ENCODE peak calls at places on chromosomes 13 and 19, in five cellular contexts. One of them, this sample, is unnamed. For H4K20me1, the result is how much of the 10 kb centered on the place peaks cover.

GRCh38 chr13:21011378-21011777 is 50.0 kb downstream of the LATS2 start:
- DNase-seq in PC-3: no peak
- DNase-seq in K562: no peak
- DNase-seq in neural progenitor cell: no peak
- DNase-seq in HepG2: no peak
- DNase-seq in this sample: no peak

GRCh38 chr13:108266316-108266936 is 3.1 kb upstream of the TNFSF13B start:
- DNase-seq in PC-3: no peak
- DNase-seq in K562: no peak
- DNase-seq in neural progenitor cell: no peak
- DNase-seq in HepG2: no peak
- DNase-seq in this sample: no peak

GRCh38 chr13:26895808-26896466 is 135.4 kb upstream of the GPR12 start:
- DNase-seq in PC-3: no peak
- DNase-seq in K562: no peak
- DNase-seq in neural progenitor cell: no peak
- DNase-seq in HepG2: no peak
- DNase-seq in this sample: no peak

GRCh38 chr13:71949441-71949840 is 82.4 kb upstream of the DACH1 start:
- DNase-seq in PC-3: no peak
- DNase-seq in K562: no peak
- DNase-seq in neural progenitor cell: no peak
- DNase-seq in HepG2: no peak
- DNase-seq in this sample: no peak

GRCh38 chr19:8334458-8335342 is 8.4 kb downstream of the KANK3 start:
- DNase-seq in PC-3: peak
- DNase-seq in K562: peak
- DNase-seq in neural progenitor cell: peak
- DNase-seq in HepG2: peak
- DNase-seq in this sample: no peak

GRCh38 chr13:39892731-39893293 is 237.3 kb downstream of the COG6 start:
- DNase-seq in PC-3: no peak
- DNase-seq in K562: no peak
- DNase-seq in neural progenitor cell: no peak
- DNase-seq in HepG2: no peak
- DNase-seq in this sample: no peak

GRCh38 chr19:47324502-47324901 is 7.5 kb upstream of the C5AR2 start:
- DNase-seq in PC-3: peak
- DNase-seq in K562: no peak
- DNase-seq in neural progenitor cell: no peak
- DNase-seq in HepG2: no peak
- DNase-seq in this sample: no peak

GRCh38 chr19:57887195-57887941 is 1.5 kb downstream of the ZNF814 start:
- DNase-seq in PC-3: no peak
- DNase-seq in K562: no peak
- DNase-seq in neural progenitor cell: peak
- DNase-seq in HepG2: no peak
- DNase-seq in this sample: no peak

GRCh38 chr13:41588899-41589298 is 131.5 kb downstream of the RGCC start:
- DNase-seq in PC-3: peak
- DNase-seq in K562: peak
- DNase-seq in neural progenitor cell: no peak
- DNase-seq in HepG2: peak
- DNase-seq in this sample: peak

GRCh38 chr19:40798997-40799557 is at the start of gene EGLN2:
- DNase-seq in PC-3: no peak
- DNase-seq in K562: peak
- DNase-seq in neural progenitor cell: no peak
- DNase-seq in HepG2: no peak
- DNase-seq in this sample: no peak

GRCh38 chr13:111153279-111153976 is 38.3 kb downstream of the ARHGEF7 start:
- DNase-seq in PC-3: peak
- DNase-seq in K562: peak
- DNase-seq in neural progenitor cell: peak
- DNase-seq in HepG2: peak
- DNase-seq in this sample: peak

GRCh38 chr19:34171539-34171876 is 796 bp upstream of the LSM14A start:
- DNase-seq in PC-3: peak
- DNase-seq in K562: no peak
- DNase-seq in neural progenitor cell: no peak
- DNase-seq in HepG2: no peak
- DNase-seq in this sample: no peak

GRCh38 chr19:42207767-42208259 is 9.7 kb downstream of the DEDD2 start:
- DNase-seq in PC-3: peak
- DNase-seq in K562: peak
- DNase-seq in neural progenitor cell: no peak
- DNase-seq in HepG2: no peak
- DNase-seq in this sample: peak

GRCh38 chr19:50490991-50491472 is 14.4 kb upstream of the GARIN5A start:
- DNase-seq in PC-3: no peak
- DNase-seq in K562: no peak
- DNase-seq in neural progenitor cell: no peak
- DNase-seq in HepG2: no peak
- DNase-seq in this sample: no peak

GRCh38 chr13:99307648-99308339 is 595 bp upstream of the GPR183 start:
- DNase-seq in PC-3: peak
- DNase-seq in K562: no peak
- DNase-seq in neural progenitor cell: no peak
- DNase-seq in HepG2: no peak
- DNase-seq in this sample: no peak

GRCh38 chr13:105363747-105364177 is 1171.7 kb downstream of the EFNB2 start:
- DNase-seq in PC-3: no peak
- DNase-seq in K562: no peak
- DNase-seq in neural progenitor cell: peak
- DNase-seq in HepG2: no peak
- DNase-seq in this sample: no peak

GRCh38 chr19:47176627-47177090 is 46.0 kb downstream of the SAE1 start:
- DNase-seq in PC-3: no peak
- DNase-seq in K562: no peak
- DNase-seq in neural progenitor cell: no peak
- DNase-seq in HepG2: no peak
- DNase-seq in this sample: no peak

GRCh38 chr19:48833977-48834376 is 2.3 kb downstream of the HSD17B14 start:
- DNase-seq in PC-3: no peak
- DNase-seq in K562: no peak
- DNase-seq in neural progenitor cell: no peak
- DNase-seq in HepG2: no peak
- DNase-seq in this sample: no peak

GRCh38 chr19:47587295-47587694 is 14.3 kb upstream of the ZNF541 start:
- DNase-seq in PC-3: no peak
- DNase-seq in K562: no peak
- DNase-seq in neural progenitor cell: no peak
- DNase-seq in HepG2: no peak
- DNase-seq in this sample: no peak

GRCh38 chr19:29121684-29122083 is 91.3 kb downstream of the UQCRFS1 start:
- DNase-seq in PC-3: no peak
- DNase-seq in K562: peak
- DNase-seq in neural progenitor cell: peak
- DNase-seq in HepG2: no peak
- DNase-seq in this sample: no peak

GRCh38 chr19:48810151-48810550 is 678 bp downstream of the BCAT2 start:
- DNase-seq in PC-3: no peak
- DNase-seq in K562: no peak
- DNase-seq in neural progenitor cell: no peak
- DNase-seq in HepG2: no peak
- DNase-seq in this sample: no peak

GRCh38 chr13:82815791-82816190 is 1066.5 kb downstream of the SLITRK1 start:
- DNase-seq in PC-3: peak
- DNase-seq in K562: no peak
- DNase-seq in neural progenitor cell: no peak
- DNase-seq in HepG2: no peak
- DNase-seq in this sample: no peak

GRCh38 chr13:108609353-108609752 is 20.1 kb upstream of the MYO16 start:
- DNase-seq in PC-3: peak
- DNase-seq in K562: no peak
- DNase-seq in neural progenitor cell: peak
- DNase-seq in HepG2: no peak
- DNase-seq in this sample: no peak

GRCh38 chr13:114045113-114045735 is 71.3 kb upstream of the C13orf46 start:
- DNase-seq in PC-3: no peak
- DNase-seq in K562: no peak
- DNase-seq in neural progenitor cell: no peak
- DNase-seq in HepG2: no peak
- DNase-seq in this sample: no peak

GRCh38 chr13:97239306-97239705 is 17.2 kb downstream of the MBNL2 start:
- DNase-seq in PC-3: no peak
- DNase-seq in K562: no peak
- DNase-seq in neural progenitor cell: no peak
- DNase-seq in HepG2: no peak
- DNase-seq in this sample: no peak

GRCh38 chr13:80742027-80742426 is 401.1 kb upstream of the SPRY2 start:
- DNase-seq in PC-3: no peak
- DNase-seq in K562: no peak
- DNase-seq in neural progenitor cell: no peak
- DNase-seq in HepG2: no peak
- DNase-seq in this sample: no peak

GRCh38 chr19:53088091-53088490 is 15.1 kb downstream of the ZNF160 start:
- DNase-seq in PC-3: no peak
- DNase-seq in K562: no peak
- DNase-seq in neural progenitor cell: no peak
- DNase-seq in HepG2: no peak
- DNase-seq in this sample: no peak
- H4K20me1 ChIP-seq in PC-3: under half
- H4K20me1 ChIP-seq in K562: under half
- H4K20me1 ChIP-seq in neural progenitor cell: under half
- H4K20me1 ChIP-seq in HepG2: under half
- H4K20me1 ChIP-seq in this sample: under half

DNA sequence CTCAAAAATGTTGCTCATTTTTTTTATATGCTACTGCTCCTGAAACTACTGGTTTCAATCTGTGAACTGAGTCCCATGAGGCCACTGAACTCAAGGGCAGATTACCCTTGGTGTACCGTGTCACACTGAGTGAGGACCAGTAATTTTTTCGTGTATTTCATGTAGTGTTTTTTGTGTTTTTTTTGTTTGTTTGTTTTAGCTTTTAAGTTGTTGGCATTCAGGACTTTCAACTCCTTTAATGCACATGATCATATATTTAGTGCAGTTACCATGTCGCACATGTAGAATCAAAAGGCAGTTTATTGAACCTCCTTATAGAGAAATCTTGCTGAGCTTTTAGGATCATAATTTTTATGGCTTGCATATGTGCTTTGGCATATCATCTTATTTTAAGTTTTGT is 58.0 kb downstream of the TPT1 start:
- DNase-seq in PC-3: no peak
- DNase-seq in K562: no peak
- DNase-seq in neural progenitor cell: no peak
- DNase-seq in HepG2: no peak
- DNase-seq in this sample: no peak
- H4K20me1 ChIP-seq in PC-3: under half
- H4K20me1 ChIP-seq in K562: under half
- H4K20me1 ChIP-seq in neural progenitor cell: under half
- H4K20me1 ChIP-seq in HepG2: under half
- H4K20me1 ChIP-seq in this sample: under half

GRCh38 chr13:29536853-29537252 is 58.6 kb downstream of the SLC7A1 start:
- DNase-seq in PC-3: no peak
- DNase-seq in K562: no peak
- DNase-seq in neural progenitor cell: no peak
- DNase-seq in HepG2: no peak
- DNase-seq in this sample: no peak

GRCh38 chr13:29538625-29538976 is 56.9 kb downstream of the SLC7A1 start:
- DNase-seq in PC-3: no peak
- DNase-seq in K562: no peak
- DNase-seq in neural progenitor cell: no peak
- DNase-seq in HepG2: no peak
- DNase-seq in this sample: no peak

GRCh38 chr13:29539866-29540265 is 55.6 kb downstream of the SLC7A1 start:
- DNase-seq in PC-3: peak
- DNase-seq in K562: no peak
- DNase-seq in neural progenitor cell: no peak
- DNase-seq in HepG2: no peak
- DNase-seq in this sample: no peak

GRCh38 chr13:29535663-29536655 is 59.5 kb downstream of the SLC7A1 start:
- DNase-seq in PC-3: no peak
- DNase-seq in K562: no peak
- DNase-seq in neural progenitor cell: no peak
- DNase-seq in HepG2: no peak
- DNase-seq in this sample: no peak

DNA sequence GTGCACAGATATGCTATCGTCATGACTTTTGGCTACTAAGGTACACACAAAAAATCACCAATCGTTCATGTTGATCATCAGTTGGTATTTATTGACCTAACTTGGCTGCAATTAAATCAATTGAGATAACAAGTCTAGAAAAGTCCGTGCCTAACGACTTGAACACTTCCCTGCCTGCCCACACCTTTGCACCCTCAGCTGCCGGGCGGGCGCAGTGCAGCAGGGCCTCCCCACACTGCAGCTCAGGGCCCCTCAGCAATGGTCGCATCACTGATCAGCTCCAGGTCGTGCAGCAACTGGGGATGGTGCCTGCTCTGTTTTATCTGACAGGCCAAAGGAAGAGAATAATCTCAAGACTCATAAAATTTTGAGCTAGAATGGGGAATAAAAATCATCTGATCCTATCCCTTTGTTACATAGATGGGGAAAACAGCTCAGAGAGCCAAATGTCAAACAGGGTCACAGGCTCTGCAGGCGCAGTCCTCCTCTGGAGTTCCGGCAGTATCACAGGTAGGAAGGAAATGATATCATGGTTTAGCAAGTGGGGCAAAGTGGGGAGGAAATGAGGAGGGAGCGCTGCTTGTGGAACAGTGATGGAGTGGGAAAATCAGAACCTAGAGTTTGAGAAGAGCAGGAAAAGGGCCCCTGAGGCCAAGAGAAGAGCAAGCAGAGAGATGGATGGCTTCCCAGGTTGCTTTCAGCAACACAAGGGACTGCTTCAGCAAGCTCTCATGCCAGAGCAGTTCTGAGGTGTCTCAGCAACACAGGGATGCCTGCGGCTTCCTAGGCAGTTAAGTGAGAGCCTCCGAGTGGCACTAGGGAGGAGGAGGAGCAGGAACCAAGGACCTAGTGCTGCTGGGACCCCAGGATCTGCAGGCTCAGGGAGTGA is 57.5 kb downstream of the SLC7A1 start:
- DNase-seq in PC-3: no peak
- DNase-seq in K562: no peak
- DNase-seq in neural progenitor cell: no peak
- DNase-seq in HepG2: no peak
- DNase-seq in this sample: no peak
- H4K20me1 ChIP-seq in PC-3: under half
- H4K20me1 ChIP-seq in K562: under half
- H4K20me1 ChIP-seq in neural progenitor cell: under half
- H4K20me1 ChIP-seq in HepG2: under half
- H4K20me1 ChIP-seq in this sample: under half

GRCh38 chr19:4375164-4375619 is 25.2 kb downstream of the SH3GL1 start:
- DNase-seq in PC-3: peak
- DNase-seq in K562: peak
- DNase-seq in neural progenitor cell: no peak
- DNase-seq in HepG2: peak
- DNase-seq in this sample: peak

GRCh38 chr19:4371898-4372629 is 28.3 kb downstream of the SH3GL1 start:
- DNase-seq in PC-3: no peak
- DNase-seq in K562: peak
- DNase-seq in neural progenitor cell: no peak
- DNase-seq in HepG2: no peak
- DNase-seq in this sample: no peak

GRCh38 chr19:4374451-4375163 is 25.7 kb downstream of the SH3GL1 start:
- DNase-seq in PC-3: peak
- DNase-seq in K562: peak
- DNase-seq in neural progenitor cell: no peak
- DNase-seq in HepG2: peak
- DNase-seq in this sample: no peak

GRCh38 chr19:4372630-4373367 is 27.5 kb downstream of the SH3GL1 start:
- DNase-seq in PC-3: no peak
- DNase-seq in K562: no peak
- DNase-seq in neural progenitor cell: no peak
- DNase-seq in HepG2: no peak
- DNase-seq in this sample: no peak

GRCh38 chr19:4373601-4374441 is 26.5 kb downstream of the SH3GL1 start:
- DNase-seq in PC-3: no peak
- DNase-seq in K562: no peak
- DNase-seq in neural progenitor cell: no peak
- DNase-seq in HepG2: no peak
- DNase-seq in this sample: no peak
- H4K20me1 ChIP-seq in PC-3: under half
- H4K20me1 ChIP-seq in K562: under half
- H4K20me1 ChIP-seq in neural progenitor cell: half or more
- H4K20me1 ChIP-seq in HepG2: under half
- H4K20me1 ChIP-seq in this sample: under half

This sample was measured in keratinocyte.